ENCODE peak calls at places on chromosomes 2 and 18, in nine cellular contexts. E is stimulated activated CD4-positive, alpha-beta T cell treated with anti-CD3 and anti-CD28 coated beads, Interleukin-2, amount 100 ng/mL, for 48 hours; U is HS-5; G is GM20000; M is transverse colon; B is GM19239; N is GM12892; W is NCI-H774; L is body of pancreas. S is an unnamed sample.

GRCh38 chr2:62198237-62198633 is 2.3 kb downstream of the B3GNT2 start:
- DNase-seq in L (no peak), W (no peak), U (no peak), M (no peak), E (no peak), N (no peak), G (no peak), B (peak; percentile 21), S (no peak)

GRCh38 chr2:71223767-71224333 is 3.1 kb downstream of the PAIP2B start:
- DNase-seq in N (no peak), W (peak; percentile 34), M (peak; percentile 64), U (no peak), L (peak; percentile 60), G (peak; percentile 23), E (no peak), B (no peak), S (peak; percentile 26)

GRCh38 chr2:216880509-216881184 is 20.8 kb upstream of the TNP1 start:
- DNase-seq in U (no peak), L (no peak), W (no peak), B (no peak), M (peak; percentile 10), N (no peak), E (no peak), G (no peak), S (no peak)

GRCh38 chr2:219523031-219523671 is 8.9 kb downstream of the ASIC4 start:
- DNase-seq in L (no peak), B (no peak), E (no peak), N (no peak), W (no peak), M (no peak), G (no peak), U (no peak), S (peak; percentile 54)

GRCh38 chr2:161988589-161988988 is 85.4 kb downstream of the DPP4 start:
- DNase-seq in N (no peak), W (no peak), B (no peak), M (no peak), U (no peak), L (no peak), G (no peak), E (no peak), S (peak; percentile 35)

GRCh38 chr2:217277646-217278048 is 417.8 kb upstream of the TNP1 start:
- DNase-seq in U (peak; percentile 99), M (peak; percentile 12), L (no peak), N (no peak), G (no peak), E (no peak), B (no peak), W (no peak), S (no peak)

GRCh38 chr2:168884990-168885389 is 5.2 kb downstream of the SPC25 start:
- DNase-seq in L (no peak), B (no peak), W (no peak), U (peak; percentile 63), G (no peak), E (no peak), N (no peak), M (no peak), S (no peak)

GRCh38 chr18:50092250-50092780 is 102.6 kb downstream of the MYO5B start:
- DNase-seq in N (no peak), G (no peak), M (peak; percentile 25), E (no peak), B (no peak), U (no peak), L (no peak), W (no peak), S (peak; percentile 16)

GRCh38 chr2:133885847-133886246 is 317.6 kb upstream of the NCKAP5 start:
- DNase-seq in M (no peak), W (no peak), L (no peak), N (no peak), E (no peak), U (no peak), B (no peak), G (no peak), S (peak; percentile 12)

GRCh38 chr2:118169359-118170005 is 81.2 kb downstream of the INSIG2 start:
- DNase-seq in W (no peak), E (no peak), M (no peak), G (no peak), N (no peak), L (no peak), B (peak; percentile 10), U (no peak), S (no peak)

GRCh38 chr2:171318463-171318934 is 115.3 kb downstream of the METTL8 start:
- DNase-seq in N (no peak), E (no peak), B (no peak), M (peak; percentile 31), W (no peak), U (no peak), L (no peak), G (no peak), S (no peak)

GRCh38 chr18:23641143-23641720 is 21.5 kb downstream of the ANKRD29 start:
- DNase-seq in G (no peak), M (no peak), U (no peak), E (no peak), L (no peak), W (no peak), B (no peak), N (no peak), S (no peak)

GRCh38 chr2:108315408-108316193 is 26.9 kb downstream of the SULT1C2 start:
- DNase-seq in N (no peak), W (no peak), L (no peak), E (no peak), B (no peak), M (no peak), U (no peak), G (no peak), S (no peak)

GRCh38 chr2:208608436-208608835 is 201.8 kb downstream of the PTH2R start:
- DNase-seq in U (no peak), G (no peak), B (no peak), N (no peak), W (peak; percentile 50), M (no peak), E (no peak), L (no peak), S (no peak)

GRCh38 chr2:99507964-99508818 is 18.4 kb upstream of the REV1 start:
- DNase-seq in E (no peak), M (no peak), N (no peak), B (no peak), W (peak; percentile 93), U (no peak), L (no peak), G (no peak), S (no peak)

GRCh38 chr2:38098351-38099095 is 22.6 kb upstream of the CYP1B1 start:
- DNase-seq in G (no peak), B (no peak), L (no peak), W (no peak), N (no peak), E (no peak), U (no peak), M (no peak), S (no peak)

GRCh38 chr18:79573921-79574491 is 105.6 kb upstream of the CTDP1 start:
- DNase-seq in N (no peak), W (no peak), B (no peak), G (no peak), E (no peak), U (no peak), M (peak; percentile 6), L (no peak), S (no peak)

GRCh38 chr2:112541315-112542122 is 746 bp upstream of the POLR1B start:
- DNase-seq in E (peak; percentile 63), L (peak; percentile 57), G (peak; percentile 73), B (peak; percentile 27), W (peak; percentile 77), M (peak; percentile 67), N (no peak), U (no peak), S (peak; percentile 87)

GRCh38 chr2:31390324-31390723 is 24.2 kb downstream of the XDH start:
- DNase-seq in N (no peak), B (no peak), L (no peak), M (no peak), E (no peak), G (no peak), W (no peak), U (no peak), S (no peak)

GRCh38 chr18:55859116-55859515 is 271.1 kb upstream of the TCF4 start:
- DNase-seq in M (no peak), B (no peak), W (no peak), N (no peak), U (no peak), G (no peak), L (no peak), E (no peak), S (no peak)

GRCh38 chr2:186687774-186688173 is 6.1 kb upstream of the FAM171B start:
- DNase-seq in E (no peak), N (no peak), B (no peak), M (no peak), G (no peak), W (no peak), L (no peak), U (no peak), S (no peak)

GRCh38 chr18:34709631-34710429 is at the start of gene DTNA:
- DNase-seq in G (no peak), B (no peak), L (no peak), M (no peak), E (no peak), W (peak; percentile 55), U (peak; percentile 77), N (no peak), S (peak; percentile 23)

GRCh38 chr18:58353581-58353980 is 275.3 kb downstream of the ALPK2 start:
- DNase-seq in W (no peak), N (no peak), L (no peak), E (no peak), M (no peak), G (no peak), B (no peak), U (no peak), S (no peak)

GRCh38 chr2:224837066-224837465 is 120.9 kb upstream of the CCDC195 start:
- DNase-seq in N (no peak), B (no peak), E (no peak), M (no peak), W (no peak), U (no peak), G (no peak), L (no peak), S (no peak)

GRCh38 chr2:147331790-147332419 is 512.9 kb upstream of the ACVR2A start:
- DNase-seq in N (peak; percentile 1), W (peak; percentile 31), M (peak; percentile 38), G (peak; percentile 31), U (no peak), B (no peak), E (peak; percentile 37), L (peak; percentile 31), S (peak; percentile 55)

GRCh38 chr2:23385748-23386421 is 906 bp downstream of the KLHL29 start:
- DNase-seq in W (no peak), G (peak; percentile 73), M (no peak), E (no peak), L (no peak), B (no peak), U (no peak), N (peak; percentile 42), S (peak; percentile 55)

GRCh38 chr2:42973771-42974170 is 181.4 kb upstream of the HAAO start:
- DNase-seq in U (no peak), N (no peak), L (no peak), W (no peak), B (no peak), G (no peak), M (no peak), E (no peak), S (no peak)

GRCh38 chr2:86314125-86314524 is 23.3 kb downstream of the REEP1 start:
- DNase-seq in U (no peak), M (no peak), N (no peak), G (no peak), L (no peak), E (no peak), B (no peak), W (no peak), S (no peak)

GRCh38 chr2:162914161-162914560 is 75.6 kb upstream of the KCNH7 start:
- DNase-seq in E (no peak), B (no peak), U (no peak), M (no peak), W (no peak), N (no peak), L (no peak), G (no peak), S (no peak)

GRCh38 chr2:101306410-101306809 is 2.1 kb downstream of the RNF149 start:
- DNase-seq in W (no peak), G (no peak), B (no peak), N (no peak), L (peak; percentile 50), M (no peak), U (no peak), E (no peak), S (no peak)

GRCh38 chr2:216232721-216233120 is 123.6 kb downstream of the XRCC5 start:
- DNase-seq in E (no peak), M (no peak), W (no peak), L (no peak), N (no peak), G (no peak), U (no peak), B (no peak), S (no peak)

S was measured in iPS-NIHi11.